ENCODE peak calls at places on chromosomes 6 and 20, in five cellular contexts. E, A, U, T and I are unnamed samples.

GRCh38 chr6:27275025-27275956 is 27.8 kb downstream of the PRSS16 start:
- DNase-seq in E (peak; percentile 38), A (no peak), U (no peak), T (peak; percentile 72), I (peak; percentile 67)

GRCh38 chr6:170200458-170200891 is 90.4 kb downstream of the DLL1 start:
- DNase-seq in E (no peak), A (no peak), U (no peak), T (no peak), I (no peak)

GRCh38 chr20:63394069-63394468 is 32.9 kb upstream of the CHRNA4 start:
- DNase-seq in E (no peak), A (no peak), U (no peak), T (peak; percentile 42), I (peak; percentile 78)

GRCh38 chr6:136784910-136785746 is 7.1 kb downstream of the MAP3K5 start:
- DNase-seq in E (no peak), A (peak; percentile 47), U (peak; percentile 82), T (peak; percentile 13), I (no peak)

GRCh38 chr6:149182262-149182661 is 135.2 kb upstream of the TAB2 start:
- DNase-seq in E (no peak), A (no peak), U (no peak), T (no peak), I (no peak)

GRCh38 chr6:144955853-144956252 is 670.7 kb downstream of the UTRN start:
- DNase-seq in E (no peak), A (no peak), U (no peak), T (peak; percentile 59), I (no peak)

GRCh38 chr6:815348-815738 is 122.4 kb upstream of the EXOC2 start:
- DNase-seq in E (no peak), A (no peak), U (no peak), T (peak; percentile 24), I (no peak)

GRCh38 chr6:25876203-25876602 is 2.2 kb upstream of the SLC17A3 start:
- DNase-seq in E (no peak), A (no peak), U (no peak), T (no peak), I (no peak)

GRCh38 chr20:5393218-5393870 is 76.6 kb upstream of the PROKR2 start:
- DNase-seq in E (no peak), A (no peak), U (no peak), T (peak; percentile 4), I (no peak)

GRCh38 chr6:117555882-117556498 is 46.3 kb downstream of the GOPC start:
- DNase-seq in E (no peak), A (no peak), U (no peak), T (no peak), I (no peak)

GRCh38 chr6:19837511-19838441 is 606 bp downstream of the ID4 start:
- DNase-seq in E (no peak), A (no peak), U (peak; percentile 46), T (peak; percentile 66), I (peak; percentile 55)

GRCh38 chr6:166691199-166691598 is 64.1 kb upstream of the RPS6KA2 start:
- DNase-seq in E (peak; percentile 81), A (no peak), U (peak; percentile 59), T (peak; percentile 79), I (no peak)

GRCh38 chr20:8535403-8536003 is 403.4 kb downstream of the PLCB1 start:
- DNase-seq in E (no peak), A (no peak), U (no peak), T (peak; percentile 22), I (no peak)

GRCh38 chr6:593139-593906 is 63.6 kb downstream of the HUS1B start:
- DNase-seq in E (peak; percentile 44), A (no peak), U (no peak), T (peak; percentile 66), I (no peak)

GRCh38 chr6:164227952-164228522 is 813.5 kb downstream of the QKI start:
- DNase-seq in E (no peak), A (no peak), U (no peak), T (peak; percentile 4), I (no peak)

GRCh38 chr6:32082951-32083350 is 26.2 kb downstream of the TNXB start:
- DNase-seq in E (no peak), A (peak; percentile 25), U (peak; percentile 83), T (no peak), I (no peak)

GRCh38 chr6:30060634-30060981 is 457 bp upstream of the POLR1H start:
- DNase-seq in E (no peak), A (no peak), U (peak; percentile 64), T (peak; percentile 43), I (no peak)

GRCh38 chr6:156790711-156791110 is 13.5 kb downstream of the ARID1B start:
- DNase-seq in E (no peak), A (no peak), U (no peak), T (no peak), I (no peak)
- H3K4me1 ChIP-seq in E (no peaks in the 10 kb centered on the region), A (peaks cover 8% of the 10 kb centered on the region), U (peaks cover 11% of the 10 kb centered on the region), T (peaks cover 3% of the 10 kb centered on the region), I (peaks cover 17% of the 10 kb centered on the region)

GRCh38 chr6:33428891-33429744 is 9.3 kb downstream of the SYNGAP1 start:
- DNase-seq in E (no peak), A (no peak), U (no peak), T (no peak), I (no peak)
- H3K4me1 ChIP-seq in E (peaks cover 87% of the 10 kb centered on the region), A (peaks cover 20% of the 10 kb centered on the region), U (peaks cover 3% of the 10 kb centered on the region), T (peaks cover 42% of the 10 kb centered on the region), I (peaks cover 17% of the 10 kb centered on the region)

GRCh38 chr6:44176130-44176934 is 17.7 kb downstream of the CAPN11 start:
- DNase-seq in E (no peak), A (no peak), U (no peak), T (no peak), I (no peak)
- H3K4me1 ChIP-seq in E (peaks cover 32% of the 10 kb centered on the region), A (peaks cover 6% of the 10 kb centered on the region), U (no peaks in the 10 kb centered on the region), T (no peaks in the 10 kb centered on the region), I (peaks cover 2% of the 10 kb centered on the region)

DNA sequence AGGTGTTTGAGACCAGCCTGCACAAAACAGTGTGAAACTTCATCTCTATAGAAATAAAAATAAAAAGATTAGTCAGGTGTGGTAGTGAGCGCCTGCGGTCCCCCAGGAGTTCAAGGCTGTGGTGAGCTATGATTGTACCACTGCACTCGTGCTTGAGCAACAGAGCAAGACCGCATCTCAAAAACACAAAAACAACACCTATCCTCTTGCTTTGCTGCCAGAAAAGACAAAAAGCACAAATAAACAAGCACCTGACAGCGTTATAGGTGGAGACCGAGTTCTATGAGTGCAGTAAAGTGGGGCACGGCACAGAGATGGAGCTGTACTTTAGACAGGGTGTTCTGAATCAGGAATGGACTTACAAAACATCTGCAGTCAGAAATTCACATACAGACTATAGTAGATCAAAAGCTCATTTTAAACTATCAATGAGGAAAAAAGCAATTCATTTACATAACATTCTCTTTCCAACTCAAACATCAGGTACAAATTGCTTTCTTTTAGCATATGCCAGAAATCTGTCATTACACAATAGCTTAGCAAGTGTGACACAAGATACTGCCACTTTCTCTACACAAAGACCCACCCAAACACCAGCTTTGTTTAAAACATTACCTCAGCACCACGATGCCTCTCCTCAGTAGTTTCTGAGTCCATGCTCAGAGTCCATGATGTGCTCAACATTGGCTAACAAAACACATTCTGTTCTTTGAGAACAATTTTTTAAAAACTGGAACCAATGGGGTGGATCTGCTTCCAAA is 10.1 kb downstream of the EZR start:
- DNase-seq in E (no peak), A (no peak), U (no peak), T (no peak), I (no peak)
- H3K4me1 ChIP-seq in E (peaks cover 98% of the 10 kb centered on the region), A (no peaks in the 10 kb centered on the region), U (no peaks in the 10 kb centered on the region), T (peaks cover 20% of the 10 kb centered on the region), I (peaks cover 20% of the 10 kb centered on the region)

DNA sequence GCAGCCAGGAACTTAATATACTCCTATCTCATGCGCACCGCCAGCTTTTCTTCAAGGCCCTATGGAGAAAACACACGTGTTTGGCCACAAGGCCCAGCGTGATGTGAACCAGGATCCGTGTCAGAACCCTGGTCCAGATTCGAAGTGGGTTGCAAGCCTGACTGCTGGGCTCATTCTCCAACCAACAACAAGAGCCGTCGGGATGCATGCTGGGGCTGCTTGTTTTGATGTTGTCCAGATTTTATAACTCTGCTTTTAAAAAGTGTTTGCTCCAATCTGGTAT is 463 bp upstream of the SLC22A2 start:
- DNase-seq in E (no peak), A (no peak), U (no peak), T (no peak), I (no peak)
- H3K4me1 ChIP-seq in E (peaks cover 11% of the 10 kb centered on the region), A (no peaks in the 10 kb centered on the region), U (no peaks in the 10 kb centered on the region), T (peaks cover 4% of the 10 kb centered on the region), I (no peaks in the 10 kb centered on the region)

GRCh38 chr6:137798846-137799245 is 68.2 kb upstream of the TNFAIP3 start:
- DNase-seq in E (no peak), A (no peak), U (no peak), T (no peak), I (no peak)
- H3K4me1 ChIP-seq in E (no peaks in the 10 kb centered on the region), A (no peaks in the 10 kb centered on the region), U (no peaks in the 10 kb centered on the region), T (peaks cover 3% of the 10 kb centered on the region), I (no peaks in the 10 kb centered on the region)

DNA sequence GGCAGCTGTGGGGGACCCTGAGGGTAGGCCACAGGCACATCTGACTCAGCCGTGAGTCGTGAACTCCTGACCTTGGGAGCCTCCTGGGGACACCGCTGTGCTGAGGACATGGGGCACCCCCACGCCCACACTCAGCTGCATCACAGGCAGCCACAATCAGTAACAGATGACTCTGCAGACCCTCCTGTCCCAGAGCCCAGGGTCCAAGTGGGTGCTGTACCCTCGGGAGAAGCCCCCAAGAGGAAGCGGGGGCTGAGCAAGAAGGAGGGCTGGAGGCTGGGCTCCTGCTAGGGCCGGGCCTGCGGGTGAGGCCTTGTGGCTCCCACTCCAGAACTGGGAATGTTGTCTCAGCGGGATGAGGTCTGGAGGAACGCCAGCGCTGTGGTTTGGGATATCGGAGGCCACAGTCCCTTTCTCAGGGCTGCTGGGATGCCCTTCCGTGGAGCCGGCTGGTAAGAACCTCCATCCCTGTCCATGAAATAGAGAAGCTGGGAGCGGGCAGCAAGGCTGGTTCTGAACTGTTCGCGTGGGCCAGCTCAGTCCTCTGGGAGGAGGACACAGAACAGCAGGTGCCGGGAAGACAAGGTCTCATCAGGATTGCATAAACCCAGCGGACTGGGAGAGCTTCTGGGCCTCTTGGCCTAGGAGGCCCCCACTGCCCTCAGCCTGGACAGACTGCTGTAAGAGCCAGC is 3.1 kb upstream of the LAMA5 start:
- DNase-seq in E (no peak), A (no peak), U (no peak), T (no peak), I (no peak)
- H3K4me1 ChIP-seq in E (peaks cover 65% of the 10 kb centered on the region), A (peaks cover 35% of the 10 kb centered on the region), U (no peaks in the 10 kb centered on the region), T (peaks cover 8% of the 10 kb centered on the region), I (peaks cover 4% of the 10 kb centered on the region)